ENCODE peak calls at places on chromosome 5, in five cellular contexts. M, Z, U, O and N are unnamed samples.

GRCh38 chr5:67246108-67246507 is 49.5 kb upstream of the CD180 start:
- DNase-seq in M (no peak), O (peak), U (peak), Z (no peak), N (peak)

GRCh38 chr5:96626956-96627355 is 35.2 kb upstream of the CAST start:
- DNase-seq in U (no peak), Z (no peak), M (no peak), O (no peak), N (no peak)

GRCh38 chr5:173591300-173591622 is 25.2 kb downstream of the BOD1 start:
- DNase-seq in O (no peak), Z (no peak), U (no peak), M (no peak), N (no peak)

GRCh38 chr5:79305706-79306105 is 69.8 kb downstream of the JMY start:
- DNase-seq in Z (no peak), U (no peak), M (no peak), O (no peak), N (no peak)

GRCh38 chr5:32027717-32028321 is 146.3 kb downstream of the GOLPH3 start:
- DNase-seq in M (no peak), O (no peak), U (no peak), Z (peak), N (no peak)

GRCh38 chr5:109947667-109948066 is 257.9 kb downstream of the MAN2A1 start:
- DNase-seq in O (no peak), Z (no peak), U (no peak), M (no peak), N (no peak)

GRCh38 chr5:10856646-10857332 is 95.8 kb upstream of the DAP start:
- DNase-seq in O (peak), M (no peak), U (no peak), Z (peak), N (no peak)

GRCh38 chr5:79171846-79172245 is 60.2 kb downstream of the BHMT start:
- DNase-seq in Z (no peak), O (no peak), U (no peak), M (no peak), N (no peak)

GRCh38 chr5:174903333-174903732 is 179.0 kb downstream of the MSX2 start:
- DNase-seq in O (no peak), Z (no peak), U (no peak), M (no peak), N (no peak)

GRCh38 chr5:15598294-15598902 is 98.4 kb downstream of the FBXL7 start:
- DNase-seq in U (no peak), Z (no peak), O (no peak), M (no peak), N (peak)

GRCh38 chr5:179762781-179763176 is 30.2 kb downstream of the MAML1 start:
- DNase-seq in O (no peak), M (no peak), Z (no peak), U (no peak), N (no peak)

GRCh38 chr5:88687253-88687955 is 195.6 kb downstream of the MEF2C start:
- DNase-seq in M (no peak), Z (no peak), U (no peak), O (no peak), N (no peak)

GRCh38 chr5:17256171-17256570 is 38.7 kb downstream of the BASP1 start:
- DNase-seq in U (no peak), Z (no peak), O (no peak), M (no peak), N (no peak)

GRCh38 chr5:86806206-86806605 is 188.5 kb downstream of the COX7C start:
- DNase-seq in Z (no peak), O (no peak), M (no peak), U (no peak), N (no peak)

GRCh38 chr5:34749431-34749872 is 89.5 kb upstream of the TTC23L start:
- DNase-seq in Z (no peak), O (no peak), M (no peak), U (no peak), N (no peak)

GRCh38 chr5:98065261-98065909 is 708.1 kb upstream of the RGMB start:
- DNase-seq in Z (no peak), M (no peak), U (no peak), O (no peak), N (no peak)

GRCh38 chr5:34484591-34485228 is 171.4 kb upstream of the RAI14 start:
- DNase-seq in O (no peak), M (no peak), U (no peak), Z (no peak), N (no peak)

GRCh38 chr5:10354048-10354872 is 765 bp downstream of the MARCHF6 start:
- DNase-seq in M (peak), U (peak), O (peak), Z (no peak), N (peak)

GRCh38 chr5:501040-501832 is 23.0 kb downstream of the SLC9A3 start:
- DNase-seq in M (no peak), Z (no peak), O (no peak), U (no peak), N (no peak)

GRCh38 chr5:96790851-96791513 is 16.8 kb downstream of the ERAP1 start:
- DNase-seq in U (no peak), Z (no peak), O (no peak), M (no peak), N (no peak)

GRCh38 chr5:40955313-40955712 is 46.0 kb downstream of the C7 start:
- DNase-seq in O (no peak), Z (no peak), U (no peak), M (no peak), N (no peak)

GRCh38 chr5:113581388-113581787 is 67.9 kb downstream of the YTHDC2 start:
- DNase-seq in U (no peak), Z (no peak), M (no peak), O (no peak), N (no peak)

GRCh38 chr5:134568761-134569725 is 43.6 kb downstream of the JADE2 start:
- DNase-seq in O (no peak), M (no peak), U (no peak), Z (peak), N (no peak)

GRCh38 chr5:68339921-68340321 is 124.4 kb downstream of the PIK3R1 start:
- DNase-seq in U (no peak), O (no peak), Z (no peak), M (no peak), N (no peak)

GRCh38 chr5:172979778-172980177 is 3.8 kb upstream of the ATP6V0E1 start:
- DNase-seq in M (no peak), O (no peak), Z (no peak), U (no peak), N (no peak)

GRCh38 chr5:177362871-177363507 is 5.3 kb downstream of the RGS14 start:
- DNase-seq in O (peak), U (no peak), Z (peak), M (peak), N (peak)